ENCODE peak calls at places on chromosomes 11 and 22, in nine cellular contexts. Q is fibroblast of the aortic adventitia, Y is psoas muscle, W is neural progenitor cell, O is fibroblast of lung, A is endodermal cell, K is GM06990, U is upper lobe of right lung, C is coronary artery. G is an unnamed sample.

GRCh38 chr11:16815047-16815767 is 76.8 kb downstream of the C11orf58 start:
- DNase-seq in U (peak), Y (peak), Q (peak), W (no peak), C (peak), K (no peak), A (no peak), O (peak), G (no peak)

GRCh38 chr22:50085211-50085999 is at the start of gene MLC1:
- DNase-seq in Q (peak), C (no peak), O (peak), W (no peak), Y (no peak), U (no peak), K (no peak), A (peak), G (no peak)

GRCh38 chr22:46774456-46775363 is 12.3 kb downstream of the TBC1D22A start:
- DNase-seq in K (peak), U (no peak), Y (no peak), Q (no peak), C (no peak), O (no peak), A (no peak), W (no peak), G (no peak)

GRCh38 chr11:85132839-85133238 is 494.3 kb downstream of the DLG2 start:
- DNase-seq in O (no peak), Q (no peak), Y (no peak), A (peak), K (no peak), W (peak), U (no peak), C (no peak), G (no peak)

GRCh38 chr11:16191212-16191851 is 165.0 kb downstream of the SOX6 start:
- DNase-seq in W (no peak), K (no peak), C (no peak), A (no peak), Q (no peak), U (peak), Y (no peak), O (no peak), G (no peak)

GRCh38 chr11:111918390-111919256 is at the start of gene C11orf52:
- DNase-seq in A (peak), O (no peak), Y (peak), Q (no peak), U (peak), C (no peak), W (peak), K (no peak), G (no peak)

GRCh38 chr11:46729110-46730027 is 10.4 kb downstream of the F2 start:
- DNase-seq in O (no peak), W (no peak), Q (peak), Y (no peak), K (no peak), C (no peak), U (peak), A (no peak), G (no peak)

GRCh38 chr11:91104237-91104636 is 881.4 kb upstream of the CHORDC1 start:
- DNase-seq in W (no peak), U (no peak), O (peak), A (no peak), Y (no peak), K (no peak), Q (peak), C (no peak), G (no peak)

GRCh38 chr11:12746593-12747097 is 72.4 kb downstream of the TEAD1 start:
- DNase-seq in A (peak), Y (peak), K (no peak), U (no peak), O (peak), W (peak), C (no peak), Q (peak), G (peak)

GRCh38 chr11:134645576-134645975 is 233.5 kb upstream of the B3GAT1 start:
- DNase-seq in Q (no peak), O (no peak), U (no peak), K (no peak), A (peak), W (no peak), Y (no peak), C (no peak), G (no peak)

GRCh38 chr11:70695086-70695960 is 297.0 kb downstream of the CTTN start:
- DNase-seq in U (no peak), O (no peak), Y (no peak), C (no peak), Q (no peak), K (no peak), A (no peak), W (no peak), G (no peak)

GRCh38 chr22:35586771-35587170 is 30.4 kb downstream of the MB start:
- DNase-seq in K (no peak), C (no peak), U (no peak), O (no peak), W (no peak), Y (no peak), Q (no peak), A (no peak), G (no peak)

GRCh38 chr11:2762031-2762380 is 62.2 kb upstream of the KCNQ1OT1 start:
- DNase-seq in O (no peak), Q (no peak), K (no peak), A (no peak), U (no peak), Y (no peak), W (no peak), C (no peak), G (no peak)

GRCh38 chr11:2572491-2573239 is 127.1 kb downstream of the KCNQ1OT1 start:
- DNase-seq in Q (no peak), K (no peak), U (peak), C (no peak), Y (peak), W (no peak), O (no peak), A (peak), G (no peak)

GRCh38 chr22:42432020-42432596 is at the start of gene NFAM1:
- DNase-seq in Y (peak), U (peak), W (peak), K (no peak), O (no peak), A (peak), C (no peak), Q (no peak), G (no peak)

GRCh38 chr11:20387262-20388095 is at the start of gene PRMT3:
- DNase-seq in W (peak), U (peak), K (peak), Q (peak), C (peak), O (peak), A (peak), Y (peak), G (peak)
- TF ChIP-seq CTCF in W (no peak), U (no peak), K (no peak), Q (no peak), C (peak), O (peak), A (peak), Y (no peak), G (peak)

GRCh38 chr11:22730319-22730718 is 63.9 kb downstream of the GAS2 start:
- DNase-seq in U (no peak), K (no peak), Y (no peak), A (no peak), W (peak), Q (no peak), O (peak), C (no peak), G (no peak)
- TF ChIP-seq CTCF in U (no peak), K (peak), Y (peak), A (peak), W (no peak), Q (no peak), O (no peak), C (no peak), G (no peak)

DNA sequence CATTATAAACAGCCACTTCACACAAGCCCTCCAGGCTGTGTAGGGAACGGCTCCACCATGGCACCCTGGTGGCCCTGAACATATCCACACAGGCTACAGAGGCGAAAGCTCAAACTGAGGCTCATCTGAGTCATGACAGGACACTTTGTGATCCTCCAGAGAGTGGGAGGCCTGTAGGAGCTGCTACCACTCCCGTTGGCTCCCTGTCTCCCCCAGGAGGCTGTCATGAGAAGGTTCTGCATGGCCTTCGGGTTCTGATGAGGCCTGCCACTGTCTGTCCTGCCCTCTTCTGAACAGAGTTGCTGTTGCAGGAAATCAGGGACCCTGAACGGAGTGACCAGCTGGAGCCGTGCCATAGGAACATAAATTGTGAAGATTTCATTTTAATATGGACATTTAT is 23.8 kb upstream of the ALDH3B2 start:
- DNase-seq in A (peak), Y (no peak), U (no peak), O (no peak), Q (no peak), K (peak), C (no peak), W (no peak), G (no peak)
- TF ChIP-seq CTCF in A (peak), Y (no peak), U (no peak), O (no peak), Q (no peak), K (peak), C (no peak), W (no peak), G (no peak)

GRCh38 chr22:30307026-30307574 is 17.8 kb upstream of the CASTOR1 start:
- DNase-seq in W (no peak), A (no peak), O (no peak), Y (no peak), K (no peak), Q (no peak), U (no peak), C (no peak), G (no peak)

GRCh38 chr22:30305519-30305905 is 16.2 kb upstream of the CASTOR1 start:
- DNase-seq in W (no peak), O (no peak), A (no peak), U (peak), C (no peak), Y (peak), K (peak), Q (peak), G (no peak)

GRCh38 chr22:30308096-30308495 is 18.6 kb downstream of the TBC1D10A start:
- DNase-seq in K (no peak), O (no peak), U (no peak), Q (no peak), A (no peak), C (no peak), Y (no peak), W (no peak), G (no peak)

GRCh38 chr22:30305906-30306628 is 16.8 kb upstream of the CASTOR1 start:
- DNase-seq in C (no peak), Y (no peak), A (no peak), U (no peak), W (no peak), Q (no peak), O (no peak), K (no peak), G (no peak)

GRCh38 chr22:30306629-30307016 is 17.3 kb upstream of the CASTOR1 start:
- DNase-seq in Q (no peak), O (no peak), K (no peak), Y (no peak), U (no peak), C (no peak), W (no peak), A (no peak), G (no peak)
- TF ChIP-seq CTCF in Q (no peak), O (no peak), K (no peak), Y (no peak), U (no peak), C (no peak), W (no peak), A (no peak), G (no peak)

GRCh38 chr11:43812471-43812870 is 68.2 kb upstream of the ALKBH3 start:
- DNase-seq in K (no peak), U (no peak), C (no peak), O (no peak), W (no peak), Q (no peak), A (no peak), Y (no peak), G (no peak)
- TF ChIP-seq CTCF in K (no peak), U (no peak), C (no peak), O (no peak), W (no peak), Q (no peak), A (no peak), Y (no peak), G (no peak)

G was measured in omental fat pad.